ENCODE peak calls at places on chromosomes 2 and 18, in six cellular contexts. One of them, this sample, is unnamed.

GRCh38 chr2:229027353-229028115 is 243.6 kb downstream of the PID1 start:
- DNase-seq in GM23248: no peak
- DNase-seq in DMS153: no peak
- DNase-seq in NCI-H146: no peak
- DNase-seq in SW480: no peak
- DNase-seq in HCT116: no peak
- DNase-seq in this sample: no peak

GRCh38 chr18:59372975-59373374 is 13.9 kb upstream of the LMAN1 start:
- DNase-seq in GM23248: no peak
- DNase-seq in DMS153: no peak
- DNase-seq in NCI-H146: no peak
- DNase-seq in SW480: no peak
- DNase-seq in HCT116: no peak
- DNase-seq in this sample: no peak

GRCh38 chr2:181772334-181772733 is 92.0 kb upstream of the NEUROD1 start:
- DNase-seq in GM23248: no peak
- DNase-seq in DMS153: no peak
- DNase-seq in NCI-H146: no peak
- DNase-seq in SW480: no peak
- DNase-seq in HCT116: no peak
- DNase-seq in this sample: no peak

GRCh38 chr2:1927896-1928568 is 183.7 kb upstream of the PXDN start:
- DNase-seq in GM23248: no peak
- DNase-seq in DMS153: no peak
- DNase-seq in NCI-H146: no peak
- DNase-seq in SW480: peak
- DNase-seq in HCT116: no peak
- DNase-seq in this sample: no peak

GRCh38 chr2:163066085-163066484 is 227.5 kb upstream of the KCNH7 start:
- DNase-seq in GM23248: no peak
- DNase-seq in DMS153: no peak
- DNase-seq in NCI-H146: no peak
- DNase-seq in SW480: no peak
- DNase-seq in HCT116: no peak
- DNase-seq in this sample: no peak

GRCh38 chr18:13558132-13558531 is 168.2 kb downstream of the FAM210A start:
- DNase-seq in GM23248: peak
- DNase-seq in DMS153: no peak
- DNase-seq in NCI-H146: peak
- DNase-seq in SW480: peak
- DNase-seq in HCT116: peak
- DNase-seq in this sample: peak

GRCh38 chr2:24115057-24115456 is 8.1 kb downstream of the PFN4 start:
- DNase-seq in GM23248: peak
- DNase-seq in DMS153: no peak
- DNase-seq in NCI-H146: no peak
- DNase-seq in SW480: no peak
- DNase-seq in HCT116: no peak
- DNase-seq in this sample: no peak

GRCh38 chr18:49812321-49813070 is 837 bp downstream of the ACAA2 start:
- DNase-seq in GM23248: peak
- DNase-seq in DMS153: peak
- DNase-seq in NCI-H146: peak
- DNase-seq in SW480: no peak
- DNase-seq in HCT116: no peak
- DNase-seq in this sample: no peak

GRCh38 chr2:231059756-231060155 is 3.1 kb downstream of the PSMD1 start:
- DNase-seq in GM23248: peak
- DNase-seq in DMS153: no peak
- DNase-seq in NCI-H146: no peak
- DNase-seq in SW480: no peak
- DNase-seq in HCT116: no peak
- DNase-seq in this sample: no peak

GRCh38 chr2:215635788-215636139 is 199.9 kb upstream of the FN1 start:
- DNase-seq in GM23248: peak
- DNase-seq in DMS153: no peak
- DNase-seq in NCI-H146: no peak
- DNase-seq in SW480: no peak
- DNase-seq in HCT116: no peak
- DNase-seq in this sample: no peak

GRCh38 chr2:19538411-19538963 is 180.1 kb upstream of the OSR1 start:
- DNase-seq in GM23248: peak
- DNase-seq in DMS153: no peak
- DNase-seq in NCI-H146: no peak
- DNase-seq in SW480: peak
- DNase-seq in HCT116: peak
- DNase-seq in this sample: no peak

GRCh38 chr2:74917702-74918619 is 40.5 kb upstream of the POLE4 start:
- DNase-seq in GM23248: peak
- DNase-seq in DMS153: no peak
- DNase-seq in NCI-H146: no peak
- DNase-seq in SW480: no peak
- DNase-seq in HCT116: no peak
- DNase-seq in this sample: no peak

GRCh38 chr2:205568620-205569019 is 113.7 kb upstream of the NRP2 start:
- DNase-seq in GM23248: no peak
- DNase-seq in DMS153: no peak
- DNase-seq in NCI-H146: no peak
- DNase-seq in SW480: no peak
- DNase-seq in HCT116: no peak
- DNase-seq in this sample: no peak

GRCh38 chr2:217695033-217695520 is 307.7 kb downstream of the TNS1 start:
- DNase-seq in GM23248: peak
- DNase-seq in DMS153: no peak
- DNase-seq in NCI-H146: no peak
- DNase-seq in SW480: no peak
- DNase-seq in HCT116: no peak
- DNase-seq in this sample: no peak

GRCh38 chr18:10234912-10235439 is 219.5 kb upstream of the APCDD1 start:
- DNase-seq in GM23248: peak
- DNase-seq in DMS153: no peak
- DNase-seq in NCI-H146: no peak
- DNase-seq in SW480: no peak
- DNase-seq in HCT116: no peak
- DNase-seq in this sample: no peak